ENCODE peak calls at places on chromosomes 12 and 14, in four cellular contexts. Y is mesendoderm, W is SJCRH30, S is right lobe of liver. O is an unnamed sample. For H3K4me1, the result is how much of the 10 kb centered on the place peaks cover.

GRCh38 chr12:116143883-116144266 is 133.6 kb downstream of the MED13L start:
- DNase-seq in S (no peak), W (no peak), Y (peak), O (no peak)

GRCh38 chr12:132634411-132634990 is 15.9 kb downstream of the P2RX2 start:
- DNase-seq in S (no peak), Y (no peak), W (no peak), O (no peak)

GRCh38 chr12:53048033-53048779 is 1.7 kb upstream of the TNS2 start:
- DNase-seq in S (peak), Y (peak), W (no peak), O (no peak)

GRCh38 chr12:113934946-113935345 is 31.2 kb downstream of the RBM19 start:
- DNase-seq in Y (no peak), S (no peak), W (no peak), O (no peak)

GRCh38 chr12:32377344-32378000 is 21.9 kb upstream of the FGD4 start:
- DNase-seq in S (no peak), Y (no peak), W (no peak), O (no peak)

GRCh38 chr14:93081875-93082570 is 33.7 kb downstream of the ITPK1 start:
- DNase-seq in W (peak), S (no peak), Y (no peak), O (no peak)

GRCh38 chr14:38101679-38102078 is 106.0 kb upstream of the SSTR1 start:
- DNase-seq in Y (no peak), W (no peak), S (no peak), O (no peak)

GRCh38 chr14:88985654-88986053 is 161.2 kb downstream of the TTC8 start:
- DNase-seq in W (no peak), Y (no peak), S (no peak), O (no peak)

GRCh38 chr12:116524964-116525379 is 34.2 kb upstream of the MAP1LC3B2 start:
- DNase-seq in Y (peak), W (peak), S (no peak), O (no peak)

GRCh38 chr12:107057071-107057834 is 36.1 kb downstream of the CRY1 start:
- DNase-seq in Y (no peak), W (no peak), S (no peak), O (no peak)

DNA sequence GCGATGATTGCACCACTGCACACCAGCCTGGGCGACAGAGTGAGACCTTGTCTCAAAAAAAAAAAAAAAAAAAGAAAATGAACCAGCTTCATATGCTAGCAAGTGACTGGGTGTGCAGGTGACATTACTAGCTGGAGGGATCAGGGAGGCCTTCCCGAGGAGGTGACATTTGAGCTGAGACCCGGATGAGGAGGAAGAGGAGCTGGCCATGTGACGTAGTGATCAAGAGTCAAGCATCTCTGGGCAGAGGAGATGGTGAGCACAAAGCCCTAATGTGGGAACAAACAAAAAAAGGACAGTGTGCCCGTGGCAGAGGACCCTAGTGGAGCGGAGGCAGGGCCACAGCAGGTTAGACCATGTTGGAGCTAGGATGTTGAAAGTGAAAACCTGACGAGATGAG is 3.5 kb upstream of the PTPN6 start:
- DNase-seq in W (no peak), S (no peak), Y (no peak), O (no peak)
- H3K4me1 ChIP-seq in W (under half), S (under half), Y (under half), O (under half)

GRCh38 chr12:65277994-65278575 is 398 bp upstream of the MSRB3 start:
- DNase-seq in S (no peak), Y (peak), W (peak), O (no peak)
- H3K4me1 ChIP-seq in S (under half), Y (under half), W (under half), O (under half)

GRCh38 chr12:13198921-13199320 is 2.4 kb downstream of the EMP1 start:
- DNase-seq in S (no peak), W (peak), Y (no peak), O (no peak)

GRCh38 chr12:13196302-13196921 is at the start of gene EMP1:
- DNase-seq in S (peak), Y (peak), W (peak), O (peak)

GRCh38 chr12:13195848-13196301 is 651 bp upstream of the EMP1 start:
- DNase-seq in Y (peak), S (no peak), W (peak), O (no peak)

GRCh38 chr12:13198240-13198639 is 1.7 kb downstream of the EMP1 start:
- DNase-seq in Y (no peak), S (no peak), W (no peak), O (no peak)

GRCh38 chr12:13197526-13198141 is 1.1 kb downstream of the EMP1 start:
- DNase-seq in S (no peak), Y (no peak), W (no peak), O (no peak)
- H3K4me1 ChIP-seq in S (under half), Y (under half), W (under half), O (under half)

DNA sequence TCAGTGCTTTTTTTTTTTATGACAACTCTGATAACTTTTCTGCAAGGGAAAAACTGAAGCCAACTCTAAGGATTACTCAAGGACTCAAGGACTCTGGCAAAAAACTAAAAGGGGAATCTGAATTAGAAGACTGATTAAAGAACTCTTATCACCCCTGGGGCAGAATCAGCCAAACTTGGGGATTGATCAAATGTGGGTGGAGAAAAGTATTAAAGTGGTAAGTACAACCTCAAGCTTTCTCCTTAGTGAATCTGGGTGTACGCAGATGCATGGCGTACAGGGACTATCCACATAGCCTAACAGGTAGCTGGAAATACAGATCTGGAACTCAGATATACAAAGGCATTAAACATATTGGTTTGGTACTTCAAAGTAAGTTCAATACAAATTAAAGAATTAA is 7.3 kb downstream of the LIMA1 start:
- DNase-seq in W (no peak), Y (no peak), S (no peak), O (no peak)
- H3K4me1 ChIP-seq in W (under half), Y (under half), S (under half), O (under half)